ENCODE peak calls at places on chromosome 15, in seven cellular contexts. O is fibroblast of the aortic adventitia, K is left ventricle myocardium superior, E is left cardiac atrium, M is GM23248, Z is iris pigment epithelial cell, C is NCI-H748 treated with DMSO at 0.1 percent for 48 hours. R is an unnamed sample.

GRCh38 chr15:28002136-28002861 is 96.8 kb downstream of the OCA2 start:
- DNase-seq in O (no peak), K (no peak), E (no peak), M (no peak), Z (no peak), C (no peak), R (no peak)

GRCh38 chr15:40925495-40925862 is 3.7 kb upstream of the DLL4 start:
- DNase-seq in O (no peak), K (no peak), E (no peak), M (no peak), Z (no peak), C (no peak), R (no peak)

GRCh38 chr15:68408526-68408925 is 23.4 kb downstream of the ITGA11 start:
- DNase-seq in O (no peak), K (no peak), E (no peak), M (no peak), Z (no peak), C (no peak), R (no peak)

GRCh38 chr15:25437751-25438600 is 848 bp downstream of the UBE3A start:
- DNase-seq in O (peak), K (peak), E (peak), M (peak), Z (peak), C (peak), R (no peak)

GRCh38 chr15:99438691-99439523 is 126.9 kb upstream of the MEF2A start:
- DNase-seq in O (no peak), K (no peak), E (no peak), M (peak), Z (peak), C (no peak), R (no peak)

GRCh38 chr15:71508081-71508682 is 302.2 kb upstream of the NR2E3 start:
- DNase-seq in O (no peak), K (no peak), E (no peak), M (peak), Z (no peak), C (no peak), R (no peak)

GRCh38 chr15:62559049-62559733 is 394.1 kb upstream of the C2CD4B start:
- DNase-seq in O (peak), K (peak), E (peak), M (peak), Z (peak), C (no peak), R (no peak)

GRCh38 chr15:63466378-63467192 is 37.8 kb upstream of the USP3 start:
- DNase-seq in O (peak), K (no peak), E (no peak), M (peak), Z (peak), C (peak), R (peak)

GRCh38 chr15:78681306-78682012 is 40.4 kb upstream of the CHRNB4 start:
- DNase-seq in O (no peak), K (no peak), E (no peak), M (no peak), Z (no peak), C (no peak), R (no peak)

GRCh38 chr15:35999211-35999610 is 453.2 kb upstream of the DPH6 start:
- DNase-seq in O (no peak), K (no peak), E (no peak), M (no peak), Z (no peak), C (no peak), R (no peak)

GRCh38 chr15:90487186-90487585 is 42.5 kb upstream of the CRTC3 start:
- DNase-seq in O (no peak), K (no peak), E (no peak), M (no peak), Z (no peak), C (no peak), R (no peak)

GRCh38 chr15:81053621-81054020 is 52.9 kb downstream of the TLNRD1 start:
- DNase-seq in O (no peak), K (no peak), E (no peak), M (no peak), Z (no peak), C (no peak), R (no peak)

GRCh38 chr15:86611392-86612040 is 531.8 kb downstream of the AGBL1 start:
- DNase-seq in O (no peak), K (no peak), E (no peak), M (no peak), Z (peak), C (no peak), R (no peak)

GRCh38 chr15:68028137-68028771 is 25.9 kb upstream of the PIAS1 start:
- DNase-seq in O (no peak), K (no peak), E (no peak), M (peak), Z (no peak), C (no peak), R (no peak)

GRCh38 chr15:71562251-71562650 is 248.1 kb upstream of the NR2E3 start:
- DNase-seq in O (peak), K (no peak), E (no peak), M (no peak), Z (no peak), C (no peak), R (no peak)

GRCh38 chr15:65962187-65962586 is 92.9 kb downstream of the RAB11A start:
- DNase-seq in O (no peak), K (no peak), E (no peak), M (no peak), Z (no peak), C (no peak), R (no peak)

GRCh38 chr15:47503884-47504283 is 213.4 kb upstream of the SEMA6D start:
- DNase-seq in O (no peak), K (no peak), E (no peak), M (no peak), Z (no peak), C (no peak), R (no peak)

GRCh38 chr15:90697180-90697579 is 20.0 kb upstream of the BLM start:
- DNase-seq in O (no peak), K (no peak), E (no peak), M (no peak), Z (no peak), C (no peak), R (no peak)

GRCh38 chr15:29668120-29668602 is 154.1 kb downstream of the TJP1 start:
- DNase-seq in O (peak), K (peak), E (peak), M (peak), Z (peak), C (peak), R (peak)

GRCh38 chr15:64693134-64693533 is 82.3 kb downstream of the RBPMS2 start:
- DNase-seq in O (peak), K (peak), E (peak), M (peak), Z (peak), C (no peak), R (no peak)

GRCh38 chr15:95839367-95839782 is 491.1 kb upstream of the NR2F2 start:
- DNase-seq in O (peak), K (no peak), E (no peak), M (no peak), Z (peak), C (no peak), R (no peak)

GRCh38 chr15:61598655-61599054 is 369.6 kb upstream of the RORA start:
- DNase-seq in O (no peak), K (no peak), E (no peak), M (no peak), Z (no peak), C (no peak), R (no peak)

GRCh38 chr15:70167155-70167554 is 69.4 kb upstream of the TLE3 start:
- DNase-seq in O (no peak), K (no peak), E (no peak), M (no peak), Z (no peak), C (no peak), R (no peak)

GRCh38 chr15:68818088-68818670 is 2.5 kb downstream of the ANP32A start:
- DNase-seq in O (peak), K (peak), E (peak), M (peak), Z (peak), C (peak), R (no peak)

GRCh38 chr15:76196949-76197315 is 114.3 kb downstream of the ETFA start:
- DNase-seq in O (no peak), K (peak), E (peak), M (no peak), Z (no peak), C (no peak), R (no peak)

GRCh38 chr15:56528136-56528535 is 63.2 kb upstream of the MNS1 start:
- DNase-seq in O (peak), K (no peak), E (no peak), M (no peak), Z (peak), C (no peak), R (no peak)

GRCh38 chr15:55282284-55282833 is 7.3 kb downstream of the RAB27A start:
- DNase-seq in O (peak), K (no peak), E (no peak), M (peak), Z (peak), C (no peak), R (no peak)

GRCh38 chr15:56174649-56175048 is 69.0 kb downstream of the RFX7 start:
- DNase-seq in O (no peak), K (no peak), E (no peak), M (no peak), Z (no peak), C (no peak), R (peak)

GRCh38 chr15:75063889-75064288 is 40.5 kb downstream of the PPCDC start:
- DNase-seq in O (no peak), K (no peak), E (no peak), M (no peak), Z (no peak), C (no peak), R (no peak)

GRCh38 chr15:45268135-45268534 is 16.1 kb downstream of the SLC28A2 start:
- DNase-seq in O (no peak), K (no peak), E (no peak), M (no peak), Z (no peak), C (no peak), R (no peak)

GRCh38 chr15:35427091-35427490 is 118.9 kb downstream of the DPH6 start:
- DNase-seq in O (peak), K (no peak), E (no peak), M (peak), Z (peak), C (no peak), R (peak)

GRCh38 chr15:62591842-62592838 is 427.1 kb upstream of the C2CD4B start:
- DNase-seq in O (peak), K (no peak), E (no peak), M (peak), Z (peak), C (no peak), R (no peak)

GRCh38 chr15:95162967-95163531 is 931.7 kb downstream of the MCTP2 start:
- DNase-seq in O (peak), K (no peak), E (no peak), M (peak), Z (peak), C (no peak), R (no peak)

GRCh38 chr15:43930556-43930955 is 103.8 kb downstream of the WDR76 start:
- DNase-seq in O (no peak), K (peak), E (no peak), M (no peak), Z (no peak), C (no peak), R (no peak)

R was measured in glomerular endothelial cell.